ENCODE peak calls at places on chromosomes 3 and 15, in seven cellular contexts. One of them, this sample, is unnamed.

GRCh38 chr15:42121667-42122066 is 27.3 kb upstream of the PLA2G4D start:
- DNase-seq in psoas muscle: no peak
- DNase-seq in CD4-positive, alpha-beta T cell: no peak
- DNase-seq in IMR-90: no peak
- DNase-seq in left ventricle myocardium inferior: no peak
- DNase-seq in GM23338: no peak
- DNase-seq in fibroblast of lung: no peak
- DNase-seq in this sample: no peak

GRCh38 chr3:19231792-19232461 is 83.6 kb downstream of the KCNH8 start:
- DNase-seq in psoas muscle: no peak
- DNase-seq in CD4-positive, alpha-beta T cell: no peak
- DNase-seq in IMR-90: no peak
- DNase-seq in left ventricle myocardium inferior: no peak
- DNase-seq in GM23338: no peak
- DNase-seq in fibroblast of lung: no peak
- DNase-seq in this sample: no peak

GRCh38 chr3:53863127-53863526 is 16.8 kb downstream of the IL17RB start:
- DNase-seq in psoas muscle: no peak
- DNase-seq in CD4-positive, alpha-beta T cell: no peak
- DNase-seq in IMR-90: no peak
- DNase-seq in left ventricle myocardium inferior: no peak
- DNase-seq in GM23338: no peak
- DNase-seq in fibroblast of lung: no peak
- DNase-seq in this sample: no peak

GRCh38 chr3:102183186-102183585 is 251.6 kb upstream of the ZPLD1 start:
- DNase-seq in psoas muscle: no peak
- DNase-seq in CD4-positive, alpha-beta T cell: no peak
- DNase-seq in IMR-90: no peak
- DNase-seq in left ventricle myocardium inferior: no peak
- DNase-seq in GM23338: no peak
- DNase-seq in fibroblast of lung: no peak
- DNase-seq in this sample: no peak

GRCh38 chr3:72820405-72820804 is 27.8 kb downstream of the SHQ1 start:
- DNase-seq in psoas muscle: no peak
- DNase-seq in CD4-positive, alpha-beta T cell: no peak
- DNase-seq in IMR-90: peak; percentile 58
- DNase-seq in left ventricle myocardium inferior: no peak
- DNase-seq in GM23338: no peak
- DNase-seq in fibroblast of lung: peak; percentile 79
- DNase-seq in this sample: no peak

GRCh38 chr3:172329070-172329469 is 119.2 kb downstream of the GHSR start:
- DNase-seq in psoas muscle: no peak
- DNase-seq in CD4-positive, alpha-beta T cell: no peak
- DNase-seq in IMR-90: no peak
- DNase-seq in left ventricle myocardium inferior: no peak
- DNase-seq in GM23338: peak; percentile 67
- DNase-seq in fibroblast of lung: no peak
- DNase-seq in this sample: no peak

GRCh38 chr15:44705981-44706380 is 5.1 kb downstream of the PATL2 start:
- DNase-seq in psoas muscle: no peak
- DNase-seq in CD4-positive, alpha-beta T cell: no peak
- DNase-seq in IMR-90: no peak
- DNase-seq in left ventricle myocardium inferior: no peak
- DNase-seq in GM23338: no peak
- DNase-seq in fibroblast of lung: no peak
- DNase-seq in this sample: no peak

GRCh38 chr3:54865316-54865715 is 62.5 kb downstream of the LRTM1 start:
- DNase-seq in psoas muscle: no peak
- DNase-seq in CD4-positive, alpha-beta T cell: no peak
- DNase-seq in IMR-90: no peak
- DNase-seq in left ventricle myocardium inferior: no peak
- DNase-seq in GM23338: no peak
- DNase-seq in fibroblast of lung: no peak
- DNase-seq in this sample: no peak

GRCh38 chr3:22887664-22888291 is 315.3 kb upstream of the UBE2E2 start:
- DNase-seq in psoas muscle: no peak
- DNase-seq in CD4-positive, alpha-beta T cell: no peak
- DNase-seq in IMR-90: peak; percentile 21
- DNase-seq in left ventricle myocardium inferior: no peak
- DNase-seq in GM23338: peak; percentile 66
- DNase-seq in fibroblast of lung: peak; percentile 30
- DNase-seq in this sample: peak; percentile 1

GRCh38 chr3:28122227-28122626 is 119.2 kb upstream of the CMC1 start:
- DNase-seq in psoas muscle: no peak
- DNase-seq in CD4-positive, alpha-beta T cell: no peak
- DNase-seq in IMR-90: no peak
- DNase-seq in left ventricle myocardium inferior: no peak
- DNase-seq in GM23338: no peak
- DNase-seq in fibroblast of lung: no peak
- DNase-seq in this sample: no peak

GRCh38 chr15:68307131-68307928 is 29.8 kb downstream of the FEM1B start:
- DNase-seq in psoas muscle: no peak
- DNase-seq in CD4-positive, alpha-beta T cell: no peak
- DNase-seq in IMR-90: no peak
- DNase-seq in left ventricle myocardium inferior: no peak
- DNase-seq in GM23338: no peak
- DNase-seq in fibroblast of lung: no peak
- DNase-seq in this sample: no peak

GRCh38 chr15:82143390-82144047 is 97.7 kb upstream of the MEX3B start:
- DNase-seq in psoas muscle: no peak
- DNase-seq in CD4-positive, alpha-beta T cell: no peak
- DNase-seq in IMR-90: no peak
- DNase-seq in left ventricle myocardium inferior: no peak
- DNase-seq in GM23338: no peak
- DNase-seq in fibroblast of lung: no peak
- DNase-seq in this sample: no peak

GRCh38 chr3:62677926-62678325 is 197.3 kb downstream of the CADPS start:
- DNase-seq in psoas muscle: no peak
- DNase-seq in CD4-positive, alpha-beta T cell: no peak
- DNase-seq in IMR-90: no peak
- DNase-seq in left ventricle myocardium inferior: no peak
- DNase-seq in GM23338: peak; percentile 20
- DNase-seq in fibroblast of lung: no peak
- DNase-seq in this sample: no peak

GRCh38 chr3:159762981-159763465 is 225.6 kb upstream of the IL12A start:
- DNase-seq in psoas muscle: peak; percentile 76
- DNase-seq in CD4-positive, alpha-beta T cell: no peak
- DNase-seq in IMR-90: peak; percentile 94
- DNase-seq in left ventricle myocardium inferior: peak; percentile 65
- DNase-seq in GM23338: peak; percentile 69
- DNase-seq in fibroblast of lung: peak; percentile 95
- DNase-seq in this sample: no peak

GRCh38 chr15:78944202-78944625 is 632 bp downstream of the CTSH start:
- DNase-seq in psoas muscle: no peak
- DNase-seq in CD4-positive, alpha-beta T cell: no peak
- DNase-seq in IMR-90: no peak
- DNase-seq in left ventricle myocardium inferior: no peak
- DNase-seq in GM23338: no peak
- DNase-seq in fibroblast of lung: no peak
- DNase-seq in this sample: no peak

GRCh38 chr3:97658670-97659285 is 105.8 kb upstream of the ARL6 start:
- DNase-seq in psoas muscle: no peak
- DNase-seq in CD4-positive, alpha-beta T cell: no peak
- DNase-seq in IMR-90: peak; percentile 2
- DNase-seq in left ventricle myocardium inferior: no peak
- DNase-seq in GM23338: peak; percentile 79
- DNase-seq in fibroblast of lung: peak; percentile 1
- DNase-seq in this sample: peak; percentile 12

GRCh38 chr3:6220361-6220957 is 640.5 kb upstream of the GRM7 start:
- DNase-seq in psoas muscle: no peak
- DNase-seq in CD4-positive, alpha-beta T cell: no peak
- DNase-seq in IMR-90: no peak
- DNase-seq in left ventricle myocardium inferior: no peak
- DNase-seq in GM23338: no peak
- DNase-seq in fibroblast of lung: no peak
- DNase-seq in this sample: no peak

GRCh38 chr15:48363474-48363873 is 32.2 kb downstream of the DUT start:
- DNase-seq in psoas muscle: no peak
- DNase-seq in CD4-positive, alpha-beta T cell: no peak
- DNase-seq in IMR-90: no peak
- DNase-seq in left ventricle myocardium inferior: no peak
- DNase-seq in GM23338: no peak
- DNase-seq in fibroblast of lung: no peak
- DNase-seq in this sample: no peak

GRCh38 chr15:25543156-25543555 is 104.3 kb upstream of the UBE3A start:
- DNase-seq in psoas muscle: no peak
- DNase-seq in CD4-positive, alpha-beta T cell: no peak
- DNase-seq in IMR-90: peak; percentile 39
- DNase-seq in left ventricle myocardium inferior: no peak
- DNase-seq in GM23338: no peak
- DNase-seq in fibroblast of lung: peak; percentile 64
- DNase-seq in this sample: no peak

GRCh38 chr3:153783106-153783505 is 338.1 kb upstream of the ARHGEF26 start:
- DNase-seq in psoas muscle: no peak
- DNase-seq in CD4-positive, alpha-beta T cell: no peak
- DNase-seq in IMR-90: no peak
- DNase-seq in left ventricle myocardium inferior: no peak
- DNase-seq in GM23338: peak; percentile 23
- DNase-seq in fibroblast of lung: no peak
- DNase-seq in this sample: no peak

DNA sequence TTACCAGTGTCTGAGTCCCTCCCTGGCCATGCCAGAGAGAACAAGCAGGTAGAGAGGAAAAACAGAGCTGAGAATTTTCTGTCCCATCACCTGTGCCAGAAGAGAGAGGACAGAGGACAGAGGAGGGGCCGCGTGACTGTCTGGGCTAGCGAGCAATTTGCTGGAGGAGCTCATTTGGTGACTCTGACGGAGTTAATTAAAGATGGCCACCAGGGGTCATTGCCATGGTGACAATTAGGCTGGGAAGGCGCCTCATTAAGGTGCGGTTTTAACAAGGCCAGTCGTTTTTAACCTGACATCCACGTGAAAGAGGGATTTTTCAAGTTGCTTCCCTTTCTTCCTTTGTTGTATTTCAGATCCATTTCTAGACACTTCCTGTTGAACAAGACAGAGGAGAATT is 72.4 kb downstream of the RHCG start:
- DNase-seq in psoas muscle: no peak
- DNase-seq in CD4-positive, alpha-beta T cell: no peak
- DNase-seq in IMR-90: no peak
- DNase-seq in left ventricle myocardium inferior: no peak
- DNase-seq in GM23338: peak; percentile 73
- DNase-seq in fibroblast of lung: no peak
- DNase-seq in this sample: no peak
- H3K27me3 ChIP-seq in psoas muscle: peaks cover 38% of the 10 kb centered on the region
- H3K27me3 ChIP-seq in CD4-positive, alpha-beta T cell: peaks cover 40% of the 10 kb centered on the region
- H3K27me3 ChIP-seq in IMR-90: peaks cover 36% of the 10 kb centered on the region
- H3K27me3 ChIP-seq in left ventricle myocardium inferior: peaks cover 85% of the 10 kb centered on the region
- H3K27me3 ChIP-seq in GM23338: peaks cover 64% of the 10 kb centered on the region
- H3K27me3 ChIP-seq in fibroblast of lung: peaks cover under 1% of the 10 kb centered on the region
- H3K27me3 ChIP-seq in this sample: peaks cover 2% of the 10 kb centered on the region

GRCh38 chr3:121167374-121168139 is 259.6 kb downstream of the STXBP5L start:
- DNase-seq in psoas muscle: no peak
- DNase-seq in CD4-positive, alpha-beta T cell: no peak
- DNase-seq in IMR-90: no peak
- DNase-seq in left ventricle myocardium inferior: no peak
- DNase-seq in GM23338: no peak
- DNase-seq in fibroblast of lung: no peak
- DNase-seq in this sample: no peak

GRCh38 chr3:121165397-121165837 is 257.4 kb downstream of the STXBP5L start:
- DNase-seq in psoas muscle: no peak
- DNase-seq in CD4-positive, alpha-beta T cell: no peak
- DNase-seq in IMR-90: no peak
- DNase-seq in left ventricle myocardium inferior: no peak
- DNase-seq in GM23338: peak; percentile 46
- DNase-seq in fibroblast of lung: peak; percentile 0
- DNase-seq in this sample: no peak
- H3K27me3 ChIP-seq in psoas muscle: no peaks in the 10 kb centered on the region
- H3K27me3 ChIP-seq in CD4-positive, alpha-beta T cell: no peaks in the 10 kb centered on the region
- H3K27me3 ChIP-seq in IMR-90: no peaks in the 10 kb centered on the region
- H3K27me3 ChIP-seq in left ventricle myocardium inferior: no peaks in the 10 kb centered on the region
- H3K27me3 ChIP-seq in GM23338: no peaks in the 10 kb centered on the region
- H3K27me3 ChIP-seq in fibroblast of lung: no peaks in the 10 kb centered on the region
- H3K27me3 ChIP-seq in this sample: no peaks in the 10 kb centered on the region

DNA sequence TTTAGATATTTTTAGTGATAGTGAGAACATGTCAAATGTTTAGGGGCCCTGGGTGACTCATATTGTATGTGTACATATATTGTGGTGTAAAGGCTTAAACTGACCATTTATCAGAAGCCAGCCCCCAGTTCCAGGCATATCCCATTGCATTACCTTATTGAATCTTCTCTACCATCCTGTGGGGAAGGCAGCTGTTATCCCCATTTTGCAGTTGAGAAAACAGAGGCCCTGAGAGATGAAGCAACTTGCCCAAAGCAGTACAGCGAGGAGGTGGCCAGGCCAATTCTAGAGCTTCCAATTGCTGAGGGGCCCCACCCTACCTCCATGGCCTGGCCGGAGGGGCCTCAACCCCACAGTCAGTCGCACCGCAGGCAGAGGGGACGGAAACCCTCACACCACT is 47.9 kb downstream of the ZNF710 start:
- DNase-seq in psoas muscle: peak; percentile 42
- DNase-seq in CD4-positive, alpha-beta T cell: no peak
- DNase-seq in IMR-90: peak; percentile 40
- DNase-seq in left ventricle myocardium inferior: no peak
- DNase-seq in GM23338: no peak
- DNase-seq in fibroblast of lung: no peak
- DNase-seq in this sample: no peak
- H3K27me3 ChIP-seq in psoas muscle: no peaks in the 10 kb centered on the region
- H3K27me3 ChIP-seq in CD4-positive, alpha-beta T cell: no peaks in the 10 kb centered on the region
- H3K27me3 ChIP-seq in IMR-90: no peaks in the 10 kb centered on the region
- H3K27me3 ChIP-seq in left ventricle myocardium inferior: no peaks in the 10 kb centered on the region
- H3K27me3 ChIP-seq in GM23338: no peaks in the 10 kb centered on the region
- H3K27me3 ChIP-seq in fibroblast of lung: no peaks in the 10 kb centered on the region
- H3K27me3 ChIP-seq in this sample: no peaks in the 10 kb centered on the region

GRCh38 chr15:52856286-52856685 is 66.2 kb upstream of the ONECUT1 start:
- DNase-seq in psoas muscle: no peak
- DNase-seq in CD4-positive, alpha-beta T cell: no peak
- DNase-seq in IMR-90: no peak
- DNase-seq in left ventricle myocardium inferior: no peak
- DNase-seq in GM23338: no peak
- DNase-seq in fibroblast of lung: no peak
- DNase-seq in this sample: no peak

GRCh38 chr15:52857937-52858336 is 67.8 kb upstream of the ONECUT1 start:
- DNase-seq in psoas muscle: no peak
- DNase-seq in CD4-positive, alpha-beta T cell: no peak
- DNase-seq in IMR-90: peak; percentile 2
- DNase-seq in left ventricle myocardium inferior: no peak
- DNase-seq in GM23338: peak; percentile 15
- DNase-seq in fibroblast of lung: peak; percentile 7
- DNase-seq in this sample: no peak

GRCh38 chr15:52855157-52855556 is 65.0 kb upstream of the ONECUT1 start:
- DNase-seq in psoas muscle: no peak
- DNase-seq in CD4-positive, alpha-beta T cell: no peak
- DNase-seq in IMR-90: no peak
- DNase-seq in left ventricle myocardium inferior: no peak
- DNase-seq in GM23338: no peak
- DNase-seq in fibroblast of lung: no peak
- DNase-seq in this sample: no peak

GRCh38 chr15:52858388-52859176 is 68.4 kb upstream of the ONECUT1 start:
- DNase-seq in psoas muscle: no peak
- DNase-seq in CD4-positive, alpha-beta T cell: no peak
- DNase-seq in IMR-90: no peak
- DNase-seq in left ventricle myocardium inferior: peak; percentile 21
- DNase-seq in GM23338: peak; percentile 56
- DNase-seq in fibroblast of lung: no peak
- DNase-seq in this sample: no peak

DNA sequence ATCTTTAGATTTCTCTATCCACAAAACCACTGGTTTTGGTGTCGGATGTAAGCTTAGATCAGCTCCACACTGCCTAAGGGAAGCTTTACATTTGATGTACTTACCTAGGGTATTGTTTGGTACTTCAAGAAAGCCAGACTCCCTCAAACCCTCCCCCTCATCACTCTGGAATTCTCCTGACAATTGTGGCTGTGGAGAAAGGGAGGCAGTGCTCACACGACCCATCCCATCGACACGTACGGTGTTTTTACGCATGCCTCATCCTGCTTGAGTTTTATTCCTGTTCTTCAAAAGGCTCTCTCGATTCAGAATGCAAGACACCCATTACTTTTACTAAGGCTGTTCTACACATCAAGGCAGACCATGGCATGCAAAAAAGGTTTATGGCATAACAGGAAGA is 67.3 kb upstream of the ONECUT1 start:
- DNase-seq in psoas muscle: no peak
- DNase-seq in CD4-positive, alpha-beta T cell: no peak
- DNase-seq in IMR-90: no peak
- DNase-seq in left ventricle myocardium inferior: no peak
- DNase-seq in GM23338: no peak
- DNase-seq in fibroblast of lung: no peak
- DNase-seq in this sample: no peak
- H3K27me3 ChIP-seq in psoas muscle: peaks cover 6% of the 10 kb centered on the region
- H3K27me3 ChIP-seq in CD4-positive, alpha-beta T cell: peaks cover 8% of the 10 kb centered on the region
- H3K27me3 ChIP-seq in IMR-90: no peaks in the 10 kb centered on the region
- H3K27me3 ChIP-seq in left ventricle myocardium inferior: peaks cover 24% of the 10 kb centered on the region
- H3K27me3 ChIP-seq in GM23338: peaks cover 2% of the 10 kb centered on the region
- H3K27me3 ChIP-seq in fibroblast of lung: no peaks in the 10 kb centered on the region
- H3K27me3 ChIP-seq in this sample: peaks cover 9% of the 10 kb centered on the region